ENCODE peak calls at places on chromosomes 13 and 19, in seven cellular contexts. Z is posterior cingulate gyrus; I is stimulated activated CD4-positive, alpha-beta T cell treated with anti-CD3 and anti-CD28 coated beads, Interleukin-12 subunit alpha, Interleukin-12 subunit beta, amount 100 ng/mL, for 48 hours; K is spleen; F is A172; H is nephron progenitor cell; U is activated gamma-delta T cell treated with Interleukin-2 at 50 U/mL for 16 hours. G is an unnamed sample.

GRCh38 chr13:23666576-23666975 is 96.4 kb downstream of the TNFRSF19 start:
- DNase-seq in U (no peak), K (no peak), Z (no peak), H (no peak), I (no peak), F (no peak), G (no peak)

GRCh38 chr19:43694553-43694952 is 21.3 kb upstream of the IRGC start:
- DNase-seq in K (no peak), Z (no peak), F (no peak), H (no peak), U (no peak), I (no peak), G (no peak)

GRCh38 chr13:50274181-50274580 is 258.9 kb downstream of the KCNRG start:
- DNase-seq in Z (no peak), H (no peak), U (no peak), K (no peak), I (no peak), F (no peak), G (no peak)

GRCh38 chr13:42174344-42175162 is 97.4 kb upstream of the AKAP11 start:
- DNase-seq in K (no peak), U (no peak), F (peak), I (no peak), H (no peak), Z (peak), G (no peak)

GRCh38 chr19:860481-861098 is 1.1 kb downstream of the CFD start:
- DNase-seq in F (peak), I (no peak), U (peak), Z (no peak), K (peak), H (peak), G (peak)

GRCh38 chr19:19386373-19386869 is 19.1 kb upstream of the GATAD2A start:
- DNase-seq in U (no peak), K (peak), I (no peak), H (no peak), Z (peak), F (no peak), G (no peak)

GRCh38 chr19:47994209-47994802 is at the start of gene ELSPBP1:
- DNase-seq in H (peak), I (no peak), K (no peak), Z (no peak), U (no peak), F (no peak), G (no peak)

GRCh38 chr19:35352177-35352447 is 4.4 kb downstream of the FFAR1 start:
- DNase-seq in K (no peak), F (no peak), Z (no peak), H (no peak), U (no peak), I (no peak), G (no peak)

GRCh38 chr13:63481334-63481733 is 2065.7 kb upstream of the PCDH20 start:
- DNase-seq in Z (no peak), U (no peak), K (no peak), H (no peak), F (peak), I (no peak), G (no peak)

GRCh38 chr13:111482806-111483620 is 162.6 kb downstream of the TEX29 start:
- DNase-seq in K (no peak), F (no peak), U (no peak), Z (no peak), H (no peak), I (no peak), G (no peak)

GRCh38 chr19:55675661-55676354 is 782 bp downstream of the EPN1 start:
- DNase-seq in H (no peak), F (no peak), K (no peak), I (no peak), Z (no peak), U (no peak), G (no peak)

GRCh38 chr13:101935828-101936227 is 466.0 kb downstream of the FGF14 start:
- DNase-seq in F (no peak), I (no peak), H (no peak), K (no peak), Z (no peak), U (no peak), G (no peak)

GRCh38 chr13:77345150-77345780 is 18.4 kb upstream of the MYCBP2 start:
- DNase-seq in I (no peak), H (no peak), F (no peak), K (no peak), U (no peak), Z (no peak), G (peak)

GRCh38 chr13:80030491-80030890 is 310.4 kb downstream of the SPRY2 start:
- DNase-seq in Z (no peak), U (no peak), F (peak), H (no peak), K (no peak), I (no peak), G (no peak)

GRCh38 chr19:3696660-3696995 is 3.6 kb downstream of the PIP5K1C start:
- DNase-seq in H (no peak), K (no peak), U (no peak), F (no peak), I (no peak), Z (no peak), G (no peak)

GRCh38 chr19:21147540-21147939 is 5.7 kb downstream of the ZNF431 start:
- DNase-seq in I (no peak), Z (no peak), K (no peak), H (no peak), F (no peak), U (no peak), G (no peak)

GRCh38 chr13:47100214-47100853 is 203.5 kb upstream of the HTR2A start:
- DNase-seq in K (no peak), H (no peak), Z (no peak), U (no peak), I (no peak), F (no peak), G (no peak)

GRCh38 chr13:88068316-88068715 is 397.1 kb downstream of the SLITRK5 start:
- DNase-seq in H (no peak), F (no peak), U (no peak), K (no peak), Z (no peak), I (no peak), G (no peak)

GRCh38 chr19:51158474-51159129 is 16.5 kb downstream of the SIGLEC7 start:
- DNase-seq in U (peak), I (peak), F (peak), H (peak), Z (no peak), K (peak), G (peak)

GRCh38 chr19:48060381-48060780 is 16.5 kb upstream of the CABP5 start:
- DNase-seq in K (no peak), I (no peak), F (no peak), U (no peak), H (no peak), Z (no peak), G (no peak)

GRCh38 chr19:2809387-2810140 is 10.1 kb upstream of the ZNF554 start:
- DNase-seq in H (no peak), I (no peak), U (no peak), Z (no peak), F (no peak), K (no peak), G (no peak)

G was measured in GDM1.